ENCODE peak calls at places on chromosome X, in six cellular contexts. M, D, O, P, H and W are unnamed samples.

GRCh38 chrX:43846558-43846957 is 35.7 kb downstream of the MAOB start:
- DNase-seq in M (no peak), D (no peak), O (no peak), P (no peak), H (no peak), W (no peak)

GRCh38 chrX:102840871-102841705 is 96.0 kb upstream of the RAB40AL start:
- DNase-seq in M (no peak), D (peak), O (peak), P (no peak), H (no peak), W (peak)

GRCh38 chrX:55119712-55120111 is 30.9 kb downstream of the PAGE2 start:
- DNase-seq in M (no peak), D (peak), O (peak), P (no peak), H (no peak), W (peak)

GRCh38 chrX:147735364-147735763 is 176.4 kb upstream of the FMR1 start:
- DNase-seq in M (no peak), D (no peak), O (no peak), P (no peak), H (no peak), W (no peak)

GRCh38 chrX:2464677-2465166 is 36.1 kb downstream of the DHRSX start:
- DNase-seq in M (peak), D (peak), O (no peak), P (no peak), H (no peak), W (no peak)

GRCh38 chrX:12372111-12372510 is 233.8 kb downstream of the FRMPD4 start:
- DNase-seq in M (no peak), D (peak), O (no peak), P (no peak), H (no peak), W (peak)

GRCh38 chrX:54785901-54786300 is 12.2 kb downstream of the ITIH6 start:
- DNase-seq in M (peak), D (peak), O (no peak), P (no peak), H (peak), W (no peak)

GRCh38 chrX:32448320-32448719 is 763.0 kb downstream of the DMD start:
- DNase-seq in M (no peak), D (no peak), O (peak), P (no peak), H (no peak), W (no peak)

GRCh38 chrX:40933132-40934078 is 151.8 kb upstream of the USP9X start:
- DNase-seq in M (no peak), D (peak), O (peak), P (no peak), H (no peak), W (peak)

GRCh38 chrX:112808651-112809050 is 32.0 kb downstream of the AMOT start:
- DNase-seq in M (no peak), D (peak), O (no peak), P (no peak), H (no peak), W (no peak)

GRCh38 chrX:72392816-72393800 is 87.4 kb upstream of the CITED1 start:
- DNase-seq in M (no peak), D (no peak), O (no peak), P (no peak), H (no peak), W (no peak)

GRCh38 chrX:53445977-53446376 is 11.8 kb upstream of the HSD17B10 start:
- DNase-seq in M (peak), D (peak), O (peak), P (no peak), H (peak), W (peak)

GRCh38 chrX:68440940-68441339 is 7.6 kb upstream of the OPHN1 start:
- DNase-seq in M (no peak), D (no peak), O (peak), P (no peak), H (no peak), W (peak)

GRCh38 chrX:13996650-13997049 is 33.0 kb downstream of the GEMIN8 start:
- DNase-seq in M (no peak), D (no peak), O (no peak), P (no peak), H (no peak), W (no peak)

GRCh38 chrX:119230850-119231249 is 5.2 kb upstream of the PGRMC1 start:
- DNase-seq in M (no peak), D (no peak), O (no peak), P (no peak), H (no peak), W (no peak)

GRCh38 chrX:41822917-41823316 is 98.9 kb downstream of the GPR82 start:
- DNase-seq in M (no peak), D (peak), O (no peak), P (no peak), H (no peak), W (no peak)

GRCh38 chrX:111151764-111152163 is 55.8 kb downstream of the PAK3 start:
- DNase-seq in M (no peak), D (peak), O (no peak), P (no peak), H (no peak), W (no peak)

GRCh38 chrX:74325130-74326059 is 21.4 kb downstream of the ZCCHC13 start:
- DNase-seq in M (peak), D (no peak), O (no peak), P (no peak), H (peak), W (no peak)

GRCh38 chrX:22135171-22135711 is 103.1 kb downstream of the PHEX start:
- DNase-seq in M (no peak), D (peak), O (peak), P (no peak), H (no peak), W (peak)

GRCh38 chrX:134792077-134792476 is 133.8 kb upstream of the PLAC1 start:
- DNase-seq in M (no peak), D (peak), O (no peak), P (no peak), H (no peak), W (peak)

GRCh38 chrX:66074920-66075879 is 35.3 kb upstream of the VSIG4 start:
- DNase-seq in M (no peak), D (peak), O (no peak), P (no peak), H (no peak), W (no peak)

DNA sequence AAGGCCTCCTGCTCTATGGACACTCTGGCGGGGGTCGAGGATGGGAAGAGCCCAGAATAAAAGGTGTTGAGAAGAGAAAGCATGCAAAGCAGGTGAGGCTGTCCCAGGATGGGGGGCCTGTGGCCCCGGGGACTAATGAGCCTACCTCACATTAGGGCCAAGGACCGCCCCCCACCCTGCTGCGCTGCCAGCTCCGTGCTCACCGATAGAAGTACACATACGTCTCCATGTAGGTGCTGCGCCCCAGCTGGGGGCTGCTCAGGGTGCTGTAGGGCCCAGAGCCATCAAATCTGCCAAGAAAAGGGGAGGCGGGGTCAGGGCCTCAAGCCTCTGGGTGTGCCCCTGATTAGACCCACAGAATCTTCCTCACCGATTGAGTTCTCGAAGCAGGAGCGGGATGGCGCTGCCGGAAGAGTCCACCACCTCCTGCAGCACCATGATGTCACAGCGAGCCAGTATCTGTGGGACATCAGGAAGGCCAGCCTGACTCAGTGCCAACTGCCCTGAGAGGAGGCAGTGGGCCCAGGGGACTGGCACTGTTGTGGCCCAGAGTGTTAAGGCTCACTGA is 4.3 kb downstream of the DNASE1L1 start:
- DNase-seq in M (no peak), D (no peak), O (no peak), P (no peak), H (no peak), W (no peak)
- H3K14ac ChIP-seq in M (no peak), D (no peak), O (no peak), P (no peak), H (no peak), W (no peak)

GRCh38 chrX:71118985-71119535 is 664 bp downstream of the MED12 start:
- DNase-seq in M (no peak), D (no peak), O (no peak), P (no peak), H (no peak), W (no peak)
- H3K14ac ChIP-seq in M (no peak), D (no peak), O (no peak), P (no peak), H (no peak), W (peak)

GRCh38 chrX:153995504-153995903 is 22.9 kb downstream of the TMEM187 start:
- DNase-seq in M (no peak), D (no peak), O (no peak), P (no peak), H (no peak), W (no peak)
- H3K14ac ChIP-seq in M (no peak), D (no peak), O (no peak), P (no peak), H (no peak), W (no peak)

GRCh38 chrX:45421806-45422205 is 221.1 kb upstream of the DIPK2B start:
- DNase-seq in M (no peak), D (no peak), O (no peak), P (no peak), H (no peak), W (no peak)
- H3K14ac ChIP-seq in M (no peak), D (no peak), O (no peak), P (no peak), H (no peak), W (no peak)

DNA sequence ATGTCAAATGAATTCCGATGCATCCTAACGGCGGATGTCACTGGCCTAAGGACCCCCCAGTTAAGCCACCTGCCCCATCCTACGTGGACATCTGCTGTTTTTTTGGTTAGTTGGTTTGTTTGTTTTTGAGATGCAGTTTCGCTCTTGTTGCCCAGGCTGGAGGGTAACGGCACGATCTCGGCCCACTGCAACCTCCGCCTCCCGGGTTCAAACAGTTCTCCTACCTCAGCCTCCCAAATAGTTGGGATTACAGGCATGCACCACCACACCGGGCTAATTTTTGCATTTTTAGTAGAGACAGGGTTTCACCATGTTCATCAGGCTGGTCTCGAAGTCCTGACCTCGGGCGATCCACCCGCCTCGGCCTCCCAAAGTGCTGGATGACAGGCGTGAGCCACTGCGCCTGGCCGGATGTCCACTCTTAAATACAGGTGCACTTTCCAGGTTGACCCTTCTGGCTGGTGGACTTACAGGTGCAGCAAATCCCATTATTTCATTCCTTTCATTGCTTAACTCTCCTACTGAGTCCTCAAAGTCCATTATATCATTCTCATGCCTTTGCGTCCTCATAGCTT is 206.2 kb downstream of the CRLF2 start:
- DNase-seq in M (no peak), D (no peak), O (no peak), P (no peak), H (no peak), W (no peak)
- H3K14ac ChIP-seq in M (no peak), D (no peak), O (no peak), P (no peak), H (no peak), W (no peak)